ENCODE peak calls at places on chromosomes 1 and 21, in eight cellular contexts. One of them, this sample, is unnamed.

GRCh38 chr1:35345439-35345981 is 77.0 kb downstream of the ZMYM4 start:
- DNase-seq in endothelial cell of umbilical vein: no peak
- DNase-seq in uterus: no peak
- DNase-seq in suprapubic skin: no peak
- DNase-seq in prostate gland: no peak
- DNase-seq in Peyer's patch: no peak
- DNase-seq in tibial nerve: no peak
- DNase-seq in right lobe of liver: peak; percentile 68
- DNase-seq in this sample: no peak

GRCh38 chr1:111656093-111657017 is 36.8 kb downstream of the RAP1A start:
- DNase-seq in endothelial cell of umbilical vein: peak; percentile 67
- DNase-seq in uterus: no peak
- DNase-seq in suprapubic skin: no peak
- DNase-seq in prostate gland: peak; percentile 14
- DNase-seq in Peyer's patch: no peak
- DNase-seq in tibial nerve: no peak
- DNase-seq in right lobe of liver: no peak
- DNase-seq in this sample: no peak

GRCh38 chr1:56188216-56188615 is 391.1 kb downstream of the PLPP3 start:
- DNase-seq in endothelial cell of umbilical vein: no peak
- DNase-seq in uterus: peak; percentile 24
- DNase-seq in suprapubic skin: no peak
- DNase-seq in prostate gland: no peak
- DNase-seq in Peyer's patch: no peak
- DNase-seq in tibial nerve: no peak
- DNase-seq in right lobe of liver: no peak
- DNase-seq in this sample: no peak

GRCh38 chr1:100240013-100240412 is 9.6 kb downstream of the DBT start:
- DNase-seq in endothelial cell of umbilical vein: no peak
- DNase-seq in uterus: no peak
- DNase-seq in suprapubic skin: no peak
- DNase-seq in prostate gland: no peak
- DNase-seq in Peyer's patch: no peak
- DNase-seq in tibial nerve: no peak
- DNase-seq in right lobe of liver: no peak
- DNase-seq in this sample: no peak

GRCh38 chr1:116966791-116967190 is 34.8 kb upstream of the CD101 start:
- DNase-seq in endothelial cell of umbilical vein: no peak
- DNase-seq in uterus: no peak
- DNase-seq in suprapubic skin: no peak
- DNase-seq in prostate gland: no peak
- DNase-seq in Peyer's patch: no peak
- DNase-seq in tibial nerve: no peak
- DNase-seq in right lobe of liver: no peak
- DNase-seq in this sample: no peak

GRCh38 chr1:15056515-15057285 is 96.8 kb upstream of the TMEM51 start:
- DNase-seq in endothelial cell of umbilical vein: no peak
- DNase-seq in uterus: no peak
- DNase-seq in suprapubic skin: no peak
- DNase-seq in prostate gland: no peak
- DNase-seq in Peyer's patch: no peak
- DNase-seq in tibial nerve: no peak
- DNase-seq in right lobe of liver: no peak
- DNase-seq in this sample: no peak

GRCh38 chr1:165444897-165445370 is at the start of gene RXRG:
- DNase-seq in endothelial cell of umbilical vein: peak; percentile 9
- DNase-seq in uterus: no peak
- DNase-seq in suprapubic skin: no peak
- DNase-seq in prostate gland: peak; percentile 5
- DNase-seq in Peyer's patch: no peak
- DNase-seq in tibial nerve: peak; percentile 15
- DNase-seq in right lobe of liver: no peak
- DNase-seq in this sample: no peak

GRCh38 chr1:41647202-41648135 is 163.0 kb upstream of the EDN2 start:
- DNase-seq in endothelial cell of umbilical vein: no peak
- DNase-seq in uterus: no peak
- DNase-seq in suprapubic skin: peak; percentile 55
- DNase-seq in prostate gland: no peak
- DNase-seq in Peyer's patch: no peak
- DNase-seq in tibial nerve: no peak
- DNase-seq in right lobe of liver: no peak
- DNase-seq in this sample: no peak

GRCh38 chr1:220326578-220326977 is 54.3 kb upstream of the RAB3GAP2 start:
- DNase-seq in endothelial cell of umbilical vein: no peak
- DNase-seq in uterus: no peak
- DNase-seq in suprapubic skin: no peak
- DNase-seq in prostate gland: no peak
- DNase-seq in Peyer's patch: no peak
- DNase-seq in tibial nerve: no peak
- DNase-seq in right lobe of liver: no peak
- DNase-seq in this sample: no peak

GRCh38 chr1:58585166-58585565 is 8.1 kb upstream of the TACSTD2 start:
- DNase-seq in endothelial cell of umbilical vein: no peak
- DNase-seq in uterus: no peak
- DNase-seq in suprapubic skin: no peak
- DNase-seq in prostate gland: no peak
- DNase-seq in Peyer's patch: no peak
- DNase-seq in tibial nerve: no peak
- DNase-seq in right lobe of liver: no peak
- DNase-seq in this sample: no peak

GRCh38 chr1:205075642-205076155 is 8.6 kb downstream of the TMEM81 start:
- DNase-seq in endothelial cell of umbilical vein: no peak
- DNase-seq in uterus: no peak
- DNase-seq in suprapubic skin: peak; percentile 62
- DNase-seq in prostate gland: no peak
- DNase-seq in Peyer's patch: no peak
- DNase-seq in tibial nerve: no peak
- DNase-seq in right lobe of liver: no peak
- DNase-seq in this sample: no peak

GRCh38 chr1:81512242-81512641 is 288.5 kb upstream of the ADGRL2 start:
- DNase-seq in endothelial cell of umbilical vein: peak; percentile 15
- DNase-seq in uterus: no peak
- DNase-seq in suprapubic skin: no peak
- DNase-seq in prostate gland: no peak
- DNase-seq in Peyer's patch: no peak
- DNase-seq in tibial nerve: no peak
- DNase-seq in right lobe of liver: no peak
- DNase-seq in this sample: no peak

GRCh38 chr1:15219280-15220023 is 27.6 kb upstream of the FHAD1 start:
- DNase-seq in endothelial cell of umbilical vein: no peak
- DNase-seq in uterus: no peak
- DNase-seq in suprapubic skin: peak; percentile 55
- DNase-seq in prostate gland: no peak
- DNase-seq in Peyer's patch: no peak
- DNase-seq in tibial nerve: no peak
- DNase-seq in right lobe of liver: no peak
- DNase-seq in this sample: no peak

GRCh38 chr21:46250146-46250725 is 21.7 kb upstream of the LSS start:
- DNase-seq in endothelial cell of umbilical vein: no peak
- DNase-seq in uterus: no peak
- DNase-seq in suprapubic skin: no peak
- DNase-seq in prostate gland: no peak
- DNase-seq in Peyer's patch: no peak
- DNase-seq in tibial nerve: no peak
- DNase-seq in right lobe of liver: no peak
- DNase-seq in this sample: no peak

GRCh38 chr1:234505774-234506114 is 26.8 kb upstream of the TARBP1 start:
- DNase-seq in endothelial cell of umbilical vein: no peak
- DNase-seq in uterus: no peak
- DNase-seq in suprapubic skin: no peak
- DNase-seq in prostate gland: no peak
- DNase-seq in Peyer's patch: no peak
- DNase-seq in tibial nerve: no peak
- DNase-seq in right lobe of liver: no peak
- DNase-seq in this sample: no peak

GRCh38 chr1:34740161-34740875 is 14.5 kb upstream of the GJB5 start:
- DNase-seq in endothelial cell of umbilical vein: no peak
- DNase-seq in uterus: no peak
- DNase-seq in suprapubic skin: no peak
- DNase-seq in prostate gland: no peak
- DNase-seq in Peyer's patch: no peak
- DNase-seq in tibial nerve: no peak
- DNase-seq in right lobe of liver: no peak
- DNase-seq in this sample: no peak

GRCh38 chr21:41499920-41500319 is 8.0 kb downstream of the TMPRSS2 start:
- DNase-seq in endothelial cell of umbilical vein: no peak
- DNase-seq in uterus: no peak
- DNase-seq in suprapubic skin: no peak
- DNase-seq in prostate gland: no peak
- DNase-seq in Peyer's patch: no peak
- DNase-seq in tibial nerve: no peak
- DNase-seq in right lobe of liver: peak; percentile 81
- DNase-seq in this sample: no peak

GRCh38 chr1:164617607-164618564 is 58.9 kb downstream of the PBX1 start:
- DNase-seq in endothelial cell of umbilical vein: peak; percentile 32
- DNase-seq in uterus: no peak
- DNase-seq in suprapubic skin: no peak
- DNase-seq in prostate gland: no peak
- DNase-seq in Peyer's patch: no peak
- DNase-seq in tibial nerve: no peak
- DNase-seq in right lobe of liver: no peak
- DNase-seq in this sample: no peak

GRCh38 chr1:196372896-196373536 is 235.2 kb downstream of the KCNT2 start:
- DNase-seq in endothelial cell of umbilical vein: peak; percentile 54
- DNase-seq in uterus: no peak
- DNase-seq in suprapubic skin: no peak
- DNase-seq in prostate gland: no peak
- DNase-seq in Peyer's patch: no peak
- DNase-seq in tibial nerve: no peak
- DNase-seq in right lobe of liver: no peak
- DNase-seq in this sample: no peak

GRCh38 chr1:26278835-26279597 is 870 bp upstream of the SH3BGRL3 start:
- DNase-seq in endothelial cell of umbilical vein: peak; percentile 39
- DNase-seq in uterus: no peak
- DNase-seq in suprapubic skin: peak; percentile 81
- DNase-seq in prostate gland: peak; percentile 46
- DNase-seq in Peyer's patch: peak; percentile 74
- DNase-seq in tibial nerve: no peak
- DNase-seq in right lobe of liver: peak; percentile 47
- DNase-seq in this sample: no peak
- TF ChIP-seq POLR2A in endothelial cell of umbilical vein: no peak
- TF ChIP-seq POLR2A in uterus: no peak
- TF ChIP-seq POLR2A in suprapubic skin: no peak
- TF ChIP-seq POLR2A in prostate gland: no peak
- TF ChIP-seq POLR2A in Peyer's patch: no peak
- TF ChIP-seq POLR2A in tibial nerve: no peak
- TF ChIP-seq POLR2A in right lobe of liver: peak; percentile 49
- TF ChIP-seq POLR2A in this sample: no peak

DNA sequence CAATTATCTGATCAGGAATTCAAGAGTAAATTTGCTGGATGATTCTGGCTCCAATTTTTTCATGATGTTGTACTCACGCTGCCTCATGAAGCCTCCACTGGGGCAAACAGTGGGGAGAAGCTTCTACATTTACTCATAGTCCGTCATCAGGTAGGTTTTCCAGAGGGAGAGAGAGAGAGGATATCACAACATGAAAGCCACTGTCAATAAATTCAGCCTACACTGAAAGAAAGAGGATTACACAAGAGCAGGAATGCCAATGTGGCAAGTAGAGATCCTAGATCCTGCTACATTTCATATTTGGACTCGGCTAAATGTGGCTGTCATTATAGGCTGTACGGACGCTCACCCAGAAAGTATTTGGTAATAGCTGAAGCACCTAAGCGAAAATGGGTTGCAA is 819.9 kb downstream of the BRINP3 start:
- DNase-seq in endothelial cell of umbilical vein: no peak
- DNase-seq in uterus: no peak
- DNase-seq in suprapubic skin: no peak
- DNase-seq in prostate gland: no peak
- DNase-seq in Peyer's patch: no peak
- DNase-seq in tibial nerve: no peak
- DNase-seq in right lobe of liver: no peak
- DNase-seq in this sample: no peak
- H3K4me3 ChIP-seq in endothelial cell of umbilical vein: no peak overlapping the region
- H3K4me3 ChIP-seq in uterus: no peak overlapping the region
- H3K4me3 ChIP-seq in suprapubic skin: no peak overlapping the region
- H3K4me3 ChIP-seq in prostate gland: no peak overlapping the region
- H3K4me3 ChIP-seq in Peyer's patch: no peak overlapping the region
- H3K4me3 ChIP-seq in tibial nerve: no peak overlapping the region
- H3K4me3 ChIP-seq in right lobe of liver: no peak overlapping the region
- H3K4me3 ChIP-seq in this sample: no peak overlapping the region

DNA sequence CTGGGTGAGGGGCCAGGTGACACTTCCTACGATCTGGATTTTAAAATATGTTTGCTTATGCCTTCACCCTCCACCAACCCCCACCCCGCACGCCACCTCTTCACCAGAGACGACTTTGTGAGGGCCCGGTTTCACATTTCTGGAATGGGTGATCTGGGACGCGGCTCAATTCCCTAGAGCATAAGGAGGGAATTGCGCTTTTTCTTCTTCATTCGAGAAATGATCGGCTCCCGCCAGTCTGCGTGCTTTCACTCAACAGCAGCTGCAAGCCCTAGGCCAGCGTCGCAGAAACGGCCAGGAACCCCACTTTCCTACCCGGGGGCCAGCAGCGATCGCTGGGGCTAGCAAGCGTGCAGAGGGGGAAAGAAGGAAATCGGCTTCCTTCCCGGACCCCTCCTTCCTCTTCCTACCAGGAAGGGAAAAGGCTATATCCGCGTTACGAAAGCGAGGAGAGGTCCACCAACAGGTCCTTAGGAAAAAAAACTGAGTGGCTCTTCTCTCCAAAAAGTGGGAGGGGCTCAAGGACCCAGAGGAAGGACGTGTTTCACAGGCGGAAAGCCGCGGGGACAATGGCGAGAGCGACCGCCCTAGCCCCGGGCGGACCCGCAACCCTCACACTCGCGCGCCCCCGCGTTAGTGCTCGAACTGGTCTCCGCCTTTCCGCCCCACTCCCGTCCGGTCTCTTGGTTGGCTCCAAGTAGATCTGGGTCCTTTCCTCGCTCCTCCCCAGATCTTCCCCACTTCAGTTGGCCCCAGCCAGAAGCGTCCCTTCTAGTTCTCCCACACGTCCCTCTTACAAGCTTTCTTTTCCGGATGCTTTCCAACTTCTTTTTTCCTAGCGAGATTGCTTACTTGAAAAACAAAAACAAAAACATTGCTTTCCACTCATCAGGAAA is 1.1 kb upstream of the ADAMTS1 start:
- DNase-seq in endothelial cell of umbilical vein: peak; percentile 59
- DNase-seq in uterus: peak; percentile 91
- DNase-seq in suprapubic skin: peak; percentile 93
- DNase-seq in prostate gland: peak; percentile 40
- DNase-seq in Peyer's patch: peak; percentile 59
- DNase-seq in tibial nerve: peak; percentile 80
- DNase-seq in right lobe of liver: peak; percentile 77
- DNase-seq in this sample: peak; percentile 87
- TF ChIP-seq POLR2A in endothelial cell of umbilical vein: peak; percentile 42
- TF ChIP-seq POLR2A in uterus: peak; percentile 83
- TF ChIP-seq POLR2A in suprapubic skin: peak; percentile 68
- TF ChIP-seq POLR2A in prostate gland: peak; percentile 54
- TF ChIP-seq POLR2A in Peyer's patch: peak; percentile 28
- TF ChIP-seq POLR2A in tibial nerve: peak; percentile 61
- TF ChIP-seq POLR2A in right lobe of liver: peak; percentile 58
- TF ChIP-seq POLR2A in this sample: peak; percentile 47

DNA sequence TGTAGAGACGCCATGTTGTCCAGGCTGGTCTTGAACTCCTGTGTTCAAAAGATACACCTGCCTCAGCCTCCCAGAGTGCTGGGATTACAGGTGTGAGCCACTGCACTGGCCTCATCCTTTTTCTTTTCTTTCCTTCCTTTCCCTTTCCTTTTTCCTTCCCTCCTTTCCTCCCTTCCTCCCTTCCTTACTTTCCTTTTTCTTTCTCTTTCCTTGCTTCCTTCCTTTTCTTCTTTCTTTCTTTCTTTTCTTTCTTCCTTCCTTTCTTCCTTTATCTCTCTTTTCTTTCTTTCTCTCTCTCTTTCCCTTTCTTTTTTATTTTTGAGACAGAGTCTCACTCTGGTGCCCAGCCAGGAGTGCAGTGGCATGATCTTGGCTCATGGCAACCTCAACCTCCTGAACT is 5.8 kb downstream of the FAM229A start:
- DNase-seq in endothelial cell of umbilical vein: no peak
- DNase-seq in uterus: no peak
- DNase-seq in suprapubic skin: no peak
- DNase-seq in prostate gland: no peak
- DNase-seq in Peyer's patch: no peak
- DNase-seq in tibial nerve: no peak
- DNase-seq in right lobe of liver: no peak
- DNase-seq in this sample: no peak
- H3K4me3 ChIP-seq in endothelial cell of umbilical vein: no peak overlapping the region
- H3K4me3 ChIP-seq in uterus: no peak overlapping the region
- H3K4me3 ChIP-seq in suprapubic skin: no peak overlapping the region
- H3K4me3 ChIP-seq in prostate gland: no peak overlapping the region
- H3K4me3 ChIP-seq in Peyer's patch: no peak overlapping the region
- H3K4me3 ChIP-seq in tibial nerve: no peak overlapping the region
- H3K4me3 ChIP-seq in right lobe of liver: no peak overlapping the region
- H3K4me3 ChIP-seq in this sample: no peak overlapping the region